ENCODE peak calls at places on chromosomes 6 and 20, in seven cellular contexts. One of them, this sample, is unnamed.

GRCh38 chr6:36976509-36976908 is 9.5 kb downstream of the MTCH1 start:
- DNase-seq in cardiac muscle cell: no peak
- DNase-seq in CD8-positive, alpha-beta T cell: no peak
- DNase-seq in Panc1: no peak
- DNase-seq in D721Med: no peak
- DNase-seq in left ventricle myocardium inferior: no peak
- DNase-seq in mucosa of descending colon: no peak
- DNase-seq in this sample: no peak

GRCh38 chr6:90907931-90908655 is 321.2 kb upstream of the MAP3K7 start:
- DNase-seq in Panc1: no peak
- DNase-seq in mucosa of descending colon: no peak
- DNase-seq in left ventricle myocardium inferior: no peak
- DNase-seq in D721Med: no peak
- DNase-seq in CD8-positive, alpha-beta T cell: no peak
- DNase-seq in cardiac muscle cell: no peak
- DNase-seq in this sample: no peak

GRCh38 chr6:161001421-161001820 is 9.9 kb downstream of the MAP3K4 start:
- DNase-seq in cardiac muscle cell: no peak
- DNase-seq in Panc1: no peak
- DNase-seq in CD8-positive, alpha-beta T cell: no peak
- DNase-seq in mucosa of descending colon: peak
- DNase-seq in D721Med: no peak
- DNase-seq in left ventricle myocardium inferior: no peak
- DNase-seq in this sample: no peak

GRCh38 chr20:36313476-36313875 is 7.3 kb downstream of the DLGAP4 start:
- DNase-seq in cardiac muscle cell: no peak
- DNase-seq in left ventricle myocardium inferior: no peak
- DNase-seq in D721Med: no peak
- DNase-seq in CD8-positive, alpha-beta T cell: no peak
- DNase-seq in mucosa of descending colon: no peak
- DNase-seq in Panc1: no peak
- DNase-seq in this sample: no peak

GRCh38 chr6:24489881-24490280 is 503 bp upstream of the GPLD1 start:
- DNase-seq in mucosa of descending colon: no peak
- DNase-seq in CD8-positive, alpha-beta T cell: no peak
- DNase-seq in left ventricle myocardium inferior: no peak
- DNase-seq in cardiac muscle cell: no peak
- DNase-seq in Panc1: no peak
- DNase-seq in D721Med: no peak
- DNase-seq in this sample: no peak

GRCh38 chr6:152605901-152606390 is 31.2 kb downstream of the SYNE1 start:
- DNase-seq in CD8-positive, alpha-beta T cell: no peak
- DNase-seq in D721Med: no peak
- DNase-seq in mucosa of descending colon: no peak
- DNase-seq in Panc1: no peak
- DNase-seq in left ventricle myocardium inferior: no peak
- DNase-seq in cardiac muscle cell: no peak
- DNase-seq in this sample: no peak

GRCh38 chr6:157106487-157106886 is 216.8 kb downstream of the TMEM242 start:
- DNase-seq in CD8-positive, alpha-beta T cell: no peak
- DNase-seq in Panc1: peak
- DNase-seq in D721Med: no peak
- DNase-seq in left ventricle myocardium inferior: no peak
- DNase-seq in mucosa of descending colon: no peak
- DNase-seq in cardiac muscle cell: no peak
- DNase-seq in this sample: no peak

GRCh38 chr6:72650081-72650745 is 28.3 kb downstream of the KCNQ5 start:
- DNase-seq in left ventricle myocardium inferior: no peak
- DNase-seq in Panc1: no peak
- DNase-seq in D721Med: no peak
- DNase-seq in CD8-positive, alpha-beta T cell: no peak
- DNase-seq in mucosa of descending colon: no peak
- DNase-seq in cardiac muscle cell: no peak
- DNase-seq in this sample: no peak

GRCh38 chr20:10848810-10849370 is 175.1 kb upstream of the JAG1 start:
- DNase-seq in left ventricle myocardium inferior: peak
- DNase-seq in D721Med: no peak
- DNase-seq in cardiac muscle cell: no peak
- DNase-seq in CD8-positive, alpha-beta T cell: no peak
- DNase-seq in mucosa of descending colon: peak
- DNase-seq in Panc1: peak
- DNase-seq in this sample: no peak

GRCh38 chr6:52230685-52231084 is 13.6 kb downstream of the IL17F start:
- DNase-seq in cardiac muscle cell: no peak
- DNase-seq in mucosa of descending colon: no peak
- DNase-seq in D721Med: no peak
- DNase-seq in left ventricle myocardium inferior: no peak
- DNase-seq in Panc1: no peak
- DNase-seq in CD8-positive, alpha-beta T cell: no peak
- DNase-seq in this sample: no peak

GRCh38 chr20:58131581-58132142 is 96.8 kb downstream of the ANKRD60 start:
- DNase-seq in cardiac muscle cell: no peak
- DNase-seq in mucosa of descending colon: no peak
- DNase-seq in left ventricle myocardium inferior: no peak
- DNase-seq in CD8-positive, alpha-beta T cell: no peak
- DNase-seq in D721Med: no peak
- DNase-seq in Panc1: no peak
- DNase-seq in this sample: no peak

GRCh38 chr20:23926941-23927872 is 47.7 kb upstream of the CST5 start:
- DNase-seq in D721Med: no peak
- DNase-seq in Panc1: no peak
- DNase-seq in cardiac muscle cell: no peak
- DNase-seq in CD8-positive, alpha-beta T cell: no peak
- DNase-seq in mucosa of descending colon: no peak
- DNase-seq in left ventricle myocardium inferior: no peak
- DNase-seq in this sample: no peak

GRCh38 chr20:7094438-7094997 is 327.0 kb downstream of the BMP2 start:
- DNase-seq in cardiac muscle cell: peak
- DNase-seq in mucosa of descending colon: peak
- DNase-seq in Panc1: no peak
- DNase-seq in left ventricle myocardium inferior: no peak
- DNase-seq in D721Med: no peak
- DNase-seq in CD8-positive, alpha-beta T cell: no peak
- DNase-seq in this sample: no peak

DNA sequence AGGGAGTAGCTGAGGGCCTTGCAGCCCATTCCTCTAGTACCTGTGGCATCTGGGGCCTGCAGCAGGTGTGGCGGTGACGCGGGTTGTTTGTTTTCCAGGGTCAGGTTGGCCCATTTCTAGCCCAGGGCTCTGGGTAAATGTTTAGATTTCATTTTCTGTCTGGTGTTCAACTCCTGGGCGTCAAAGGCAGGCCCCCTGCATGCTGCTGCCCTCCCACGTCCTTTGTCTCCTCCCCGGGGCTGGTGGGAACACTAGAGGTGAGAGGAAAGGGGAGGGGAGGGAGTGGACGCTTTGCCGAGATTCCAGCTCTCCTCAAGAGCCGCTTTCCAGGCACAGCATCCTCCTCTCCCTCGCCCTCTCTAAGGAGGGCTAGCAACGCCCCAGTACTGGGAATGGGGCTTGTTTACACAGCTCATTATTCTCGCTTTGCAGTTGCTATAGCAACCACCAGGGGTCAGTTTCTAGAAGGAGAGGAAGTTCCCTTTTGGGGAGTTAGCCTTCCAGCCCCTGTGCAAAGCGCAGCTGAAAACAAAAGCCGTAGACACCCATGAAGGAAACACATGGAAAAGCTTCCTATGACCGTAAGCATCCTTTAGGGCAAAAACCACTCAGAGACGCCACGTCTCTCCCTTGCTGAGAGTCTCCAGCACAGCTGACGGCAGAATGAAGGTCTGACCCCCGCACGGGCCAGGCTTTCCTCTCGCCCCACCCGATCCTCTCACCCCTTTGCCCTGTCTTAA is 170.6 kb downstream of the LY86 start:
- DNase-seq in D721Med: no peak
- DNase-seq in Panc1: no peak
- DNase-seq in left ventricle myocardium inferior: no peak
- DNase-seq in cardiac muscle cell: peak
- DNase-seq in CD8-positive, alpha-beta T cell: peak
- DNase-seq in mucosa of descending colon: peak
- DNase-seq in this sample: peak
- TF ChIP-seq CTCF in D721Med: peak
- TF ChIP-seq CTCF in Panc1: peak
- TF ChIP-seq CTCF in left ventricle myocardium inferior: peak
- TF ChIP-seq CTCF in cardiac muscle cell: peak
- TF ChIP-seq CTCF in CD8-positive, alpha-beta T cell: peak
- TF ChIP-seq CTCF in mucosa of descending colon: no peak
- TF ChIP-seq CTCF in this sample: peak

GRCh38 chr6:31356946-31357466 is at the start of gene HLA-B:
- DNase-seq in Panc1: peak
- DNase-seq in CD8-positive, alpha-beta T cell: peak
- DNase-seq in D721Med: no peak
- DNase-seq in cardiac muscle cell: peak
- DNase-seq in mucosa of descending colon: peak
- DNase-seq in left ventricle myocardium inferior: peak
- DNase-seq in this sample: no peak
- TF ChIP-seq CTCF in Panc1: no peak
- TF ChIP-seq CTCF in CD8-positive, alpha-beta T cell: no peak
- TF ChIP-seq CTCF in D721Med: no peak
- TF ChIP-seq CTCF in cardiac muscle cell: no peak
- TF ChIP-seq CTCF in mucosa of descending colon: no peak
- TF ChIP-seq CTCF in left ventricle myocardium inferior: no peak
- TF ChIP-seq CTCF in this sample: no peak

GRCh38 chr20:18545566-18545965 is 21.7 kb upstream of the SMIM26 start:
- DNase-seq in cardiac muscle cell: no peak
- DNase-seq in left ventricle myocardium inferior: no peak
- DNase-seq in mucosa of descending colon: no peak
- DNase-seq in Panc1: no peak
- DNase-seq in D721Med: no peak
- DNase-seq in CD8-positive, alpha-beta T cell: no peak
- DNase-seq in this sample: no peak
- TF ChIP-seq CTCF in cardiac muscle cell: no peak
- TF ChIP-seq CTCF in left ventricle myocardium inferior: no peak
- TF ChIP-seq CTCF in mucosa of descending colon: no peak
- TF ChIP-seq CTCF in Panc1: no peak
- TF ChIP-seq CTCF in D721Med: no peak
- TF ChIP-seq CTCF in CD8-positive, alpha-beta T cell: no peak
- TF ChIP-seq CTCF in this sample: no peak

GRCh38 chr20:21707999-21708737 is 2.7 kb downstream of the PAX1 start:
- DNase-seq in cardiac muscle cell: no peak
- DNase-seq in left ventricle myocardium inferior: no peak
- DNase-seq in Panc1: no peak
- DNase-seq in D721Med: no peak
- DNase-seq in CD8-positive, alpha-beta T cell: no peak
- DNase-seq in mucosa of descending colon: no peak
- DNase-seq in this sample: no peak
- TF ChIP-seq CTCF in cardiac muscle cell: no peak
- TF ChIP-seq CTCF in left ventricle myocardium inferior: no peak
- TF ChIP-seq CTCF in Panc1: no peak
- TF ChIP-seq CTCF in D721Med: no peak
- TF ChIP-seq CTCF in CD8-positive, alpha-beta T cell: no peak
- TF ChIP-seq CTCF in mucosa of descending colon: no peak
- TF ChIP-seq CTCF in this sample: no peak

GRCh38 chr20:15491564-15491963 is 1081.7 kb downstream of the KIF16B start:
- DNase-seq in left ventricle myocardium inferior: no peak
- DNase-seq in D721Med: no peak
- DNase-seq in Panc1: no peak
- DNase-seq in mucosa of descending colon: peak
- DNase-seq in CD8-positive, alpha-beta T cell: no peak
- DNase-seq in cardiac muscle cell: no peak
- DNase-seq in this sample: no peak
- TF ChIP-seq CTCF in left ventricle myocardium inferior: no peak
- TF ChIP-seq CTCF in D721Med: peak
- TF ChIP-seq CTCF in Panc1: peak
- TF ChIP-seq CTCF in mucosa of descending colon: no peak
- TF ChIP-seq CTCF in CD8-positive, alpha-beta T cell: no peak
- TF ChIP-seq CTCF in cardiac muscle cell: no peak
- TF ChIP-seq CTCF in this sample: peak

GRCh38 chr6:53410508-53411258 is 61.9 kb upstream of the ELOVL5 start:
- DNase-seq in CD8-positive, alpha-beta T cell: peak
- DNase-seq in D721Med: no peak
- DNase-seq in Panc1: peak
- DNase-seq in mucosa of descending colon: peak
- DNase-seq in left ventricle myocardium inferior: peak
- DNase-seq in cardiac muscle cell: peak
- DNase-seq in this sample: no peak
- TF ChIP-seq CTCF in CD8-positive, alpha-beta T cell: peak
- TF ChIP-seq CTCF in D721Med: peak
- TF ChIP-seq CTCF in Panc1: peak
- TF ChIP-seq CTCF in mucosa of descending colon: peak
- TF ChIP-seq CTCF in left ventricle myocardium inferior: peak
- TF ChIP-seq CTCF in cardiac muscle cell: peak
- TF ChIP-seq CTCF in this sample: peak

GRCh38 chr20:44959082-44959895 is 908 bp downstream of the TOMM34 start:
- DNase-seq in Panc1: no peak
- DNase-seq in cardiac muscle cell: peak
- DNase-seq in left ventricle myocardium inferior: no peak
- DNase-seq in mucosa of descending colon: peak
- DNase-seq in D721Med: no peak
- DNase-seq in CD8-positive, alpha-beta T cell: no peak
- DNase-seq in this sample: no peak
- TF ChIP-seq CTCF in Panc1: no peak
- TF ChIP-seq CTCF in cardiac muscle cell: peak
- TF ChIP-seq CTCF in left ventricle myocardium inferior: no peak
- TF ChIP-seq CTCF in mucosa of descending colon: no peak
- TF ChIP-seq CTCF in D721Med: no peak
- TF ChIP-seq CTCF in CD8-positive, alpha-beta T cell: peak
- TF ChIP-seq CTCF in this sample: no peak

GRCh38 chr6:65776332-65776731 is 69.3 kb upstream of the EYS start:
- DNase-seq in CD8-positive, alpha-beta T cell: no peak
- DNase-seq in cardiac muscle cell: peak
- DNase-seq in Panc1: no peak
- DNase-seq in left ventricle myocardium inferior: no peak
- DNase-seq in D721Med: no peak
- DNase-seq in mucosa of descending colon: peak
- DNase-seq in this sample: no peak
- TF ChIP-seq CTCF in CD8-positive, alpha-beta T cell: no peak
- TF ChIP-seq CTCF in cardiac muscle cell: no peak
- TF ChIP-seq CTCF in Panc1: no peak
- TF ChIP-seq CTCF in left ventricle myocardium inferior: no peak
- TF ChIP-seq CTCF in D721Med: peak
- TF ChIP-seq CTCF in mucosa of descending colon: peak
- TF ChIP-seq CTCF in this sample: peak

This sample was measured in progenitor cell of endocrine pancreas.